ENCODE peak calls at places on chromosomes 6 and 20, in five cellular contexts. Z, K, G, R and B are unnamed samples.
A peak's percentile ranks its signal among the peaks of the same experiment; 100 is the strongest.

GRCh38 chr20:43925215-43925614 is 10.6 kb downstream of the TOX2 start:
- DNase-seq in Z (no peak), R (no peak), G (no peak), K (no peak), B (no peak)

GRCh38 chr6:118810420-118811027 is 83.4 kb upstream of the ASF1A start:
- DNase-seq in Z (no peak), R (no peak), G (no peak), K (no peak), B (no peak)

GRCh38 chr20:8562356-8562755 is 430.3 kb downstream of the PLCB1 start:
- DNase-seq in K (no peak), R (no peak), Z (no peak), G (no peak), B (no peak)

GRCh38 chr6:54198134-54198533 is 86.9 kb downstream of the MLIP start:
- DNase-seq in K (no peak), R (no peak), G (no peak), Z (peak; percentile 37), B (peak; percentile 12)

GRCh38 chr20:52190437-52191131 is 995 bp downstream of the ZFP64 start:
- DNase-seq in R (peak; percentile 49), K (peak; percentile 41), G (no peak), Z (peak; percentile 37), B (peak; percentile 55)

GRCh38 chr20:49690899-49691620 is 22.6 kb downstream of the B4GALT5 start:
- DNase-seq in G (no peak), K (no peak), R (no peak), Z (peak; percentile 73), B (peak; percentile 53)

GRCh38 chr6:92577077-92577719 is 842.2 kb downstream of the EPHA7 start:
- DNase-seq in G (peak; percentile 11), Z (no peak), K (peak; percentile 43), R (no peak), B (peak; percentile 72)

GRCh38 chr20:36703530-36703929 is 42.4 kb downstream of the NDRG3 start:
- DNase-seq in K (no peak), G (no peak), R (no peak), Z (no peak), B (no peak)

GRCh38 chr20:57555457-57556184 is 5.3 kb upstream of the PCK1 start:
- DNase-seq in G (no peak), K (no peak), Z (no peak), R (no peak), B (no peak)

GRCh38 chr20:1215386-1216170 is 10.3 kb upstream of the RAD21L1 start:
- DNase-seq in K (no peak), Z (no peak), R (no peak), G (no peak), B (no peak)

GRCh38 chr6:77180367-77180766 is 282.9 kb downstream of the HTR1B start:
- DNase-seq in G (no peak), K (no peak), R (no peak), Z (no peak), B (no peak)

GRCh38 chr6:26051683-26052310 is 35.4 kb upstream of the HFE start:
- DNase-seq in R (no peak), K (no peak), G (no peak), Z (no peak), B (no peak)

DNA sequence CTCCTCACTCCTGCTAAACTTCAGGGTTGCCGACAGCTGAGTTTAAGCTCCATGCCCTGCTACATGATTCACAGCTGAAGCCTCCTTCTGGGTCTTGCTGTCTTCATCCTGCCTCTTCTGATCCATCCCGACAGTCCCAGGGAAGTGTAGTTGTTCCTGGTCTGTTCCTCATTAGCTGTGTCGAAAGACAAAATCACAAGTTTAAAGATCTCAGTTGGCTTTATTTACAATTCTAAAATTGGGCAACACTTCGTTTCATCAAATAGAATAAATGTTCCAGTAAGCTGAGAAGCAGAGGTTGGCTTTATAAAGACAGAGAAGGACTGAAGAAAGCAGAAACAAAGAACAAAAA is 4.1 kb upstream of the SLC2A10 start:
- DNase-seq in K (no peak), G (no peak), Z (no peak), R (no peak), B (peak; percentile 22)
- H4K91ac ChIP-seq in K (no peak overlapping the region), G (no peak overlapping the region), Z (no peak overlapping the region), R (peak overlapping the region; percentile 22), B (no peak overlapping the region)

GRCh38 chr6:134849920-134850447 is 99.9 kb downstream of the ALDH8A1 start:
- DNase-seq in Z (no peak), G (no peak), K (peak; percentile 29), R (no peak), B (no peak)

GRCh38 chr6:134853111-134854055 is 96.5 kb downstream of the ALDH8A1 start:
- DNase-seq in G (no peak), Z (no peak), R (no peak), K (no peak), B (no peak)

GRCh38 chr6:134850906-134851305 is 99.0 kb downstream of the ALDH8A1 start:
- DNase-seq in R (no peak), Z (no peak), K (peak; percentile 35), G (no peak), B (no peak)

GRCh38 chr6:134848076-134848475 is 101.8 kb downstream of the ALDH8A1 start:
- DNase-seq in Z (no peak), K (no peak), G (no peak), R (no peak), B (no peak)

DNA sequence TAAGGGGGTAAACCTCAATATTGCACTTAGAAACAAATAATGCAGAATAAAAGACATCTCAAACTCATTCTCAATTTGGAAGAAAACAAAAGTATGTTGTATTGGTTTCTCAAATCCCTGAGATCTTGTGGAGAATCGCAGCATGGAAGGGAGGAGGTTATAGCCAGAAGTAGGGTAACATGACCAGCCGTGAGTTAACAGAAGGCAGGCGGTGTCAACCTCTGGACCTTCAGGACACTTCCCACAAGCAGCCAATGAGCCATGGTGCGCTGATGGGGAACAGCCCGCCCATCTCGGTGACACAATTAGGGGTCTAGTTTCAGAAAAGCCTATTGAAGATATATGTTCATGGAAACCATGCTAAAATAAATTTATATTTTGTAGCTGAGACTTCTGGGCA is 98.4 kb downstream of the ALDH8A1 start:
- DNase-seq in K (no peak), R (no peak), Z (no peak), G (no peak), B (no peak)
- H3K4ac ChIP-seq in K (no peak overlapping the region), R (no peak overlapping the region), Z (no peak overlapping the region), G (no peak overlapping the region), B (no peak overlapping the region)

DNA sequence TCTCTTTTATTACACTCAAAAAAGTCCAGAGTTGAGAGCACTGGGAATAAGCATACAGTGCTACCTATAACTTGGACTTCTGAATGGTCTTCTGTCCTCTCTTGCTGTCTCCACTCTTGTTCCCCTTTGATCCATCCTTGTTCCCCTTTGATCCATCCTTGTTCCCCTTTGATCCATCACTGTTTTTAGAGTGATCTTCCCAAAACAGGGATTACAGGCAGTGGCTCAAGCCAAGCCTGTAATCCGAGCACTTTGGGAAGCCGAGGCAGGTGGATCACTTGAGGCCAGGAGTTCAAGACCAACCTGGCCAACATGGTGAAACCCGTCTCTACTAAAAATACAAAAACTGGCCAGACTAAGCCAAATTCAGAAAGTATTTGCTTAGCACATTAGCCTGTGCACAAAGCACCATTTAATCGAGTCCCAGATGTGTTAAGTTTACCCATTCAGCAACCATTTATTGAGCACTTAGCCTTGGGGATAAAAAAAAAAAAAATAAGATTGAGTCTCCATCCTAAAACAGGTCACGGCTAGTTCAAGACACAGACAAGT is 65.0 kb upstream of the NHSL1 start:
- DNase-seq in R (no peak), Z (no peak), K (no peak), G (no peak), B (no peak)
- H2BK12ac ChIP-seq in R (no peak overlapping the region), Z (no peak overlapping the region), K (no peak overlapping the region), G (no peak overlapping the region), B (no peak overlapping the region)

GRCh38 chr6:52286798-52287432 is 2.4 kb upstream of the MCM3 start:
- DNase-seq in R (peak; percentile 64), Z (peak; percentile 71), G (peak; percentile 51), K (peak; percentile 49), B (peak; percentile 79)
- H4K91ac ChIP-seq in R (no peak overlapping the region), Z (peak overlapping the region; percentile 41), G (no peak overlapping the region), K (no peak overlapping the region), B (no peak overlapping the region)

GRCh38 chr6:105896052-105896820 is 189.9 kb upstream of the PRDM1 start:
- DNase-seq in Z (peak; percentile 64), K (no peak), R (no peak), G (no peak), B (no peak)

GRCh38 chr6:105900120-105900937 is 185.8 kb upstream of the PRDM1 start:
- DNase-seq in R (no peak), G (no peak), K (no peak), Z (no peak), B (peak; percentile 89)

GRCh38 chr6:105896821-105897095 is 189.4 kb upstream of the PRDM1 start:
- DNase-seq in G (no peak), K (no peak), Z (no peak), R (no peak), B (no peak)

GRCh38 chr6:105897131-105897530 is 189.0 kb upstream of the PRDM1 start:
- DNase-seq in R (no peak), G (no peak), K (no peak), Z (no peak), B (no peak)

GRCh38 chr6:105898286-105898685 is 187.8 kb upstream of the PRDM1 start:
- DNase-seq in R (no peak), Z (no peak), K (no peak), G (no peak), B (peak; percentile 58)
- H3K4ac ChIP-seq in R (no peak overlapping the region), Z (no peak overlapping the region), K (no peak overlapping the region), G (no peak overlapping the region), B (no peak overlapping the region)

GRCh38 chr6:17220040-17220439 is 61.1 kb upstream of the RBM24 start:
- DNase-seq in K (no peak), Z (no peak), G (no peak), R (no peak), B (no peak)
- H2BK12ac ChIP-seq in K (no peak overlapping the region), Z (no peak overlapping the region), G (no peak overlapping the region), R (no peak overlapping the region), B (no peak overlapping the region)

GRCh38 chr20:35314460-35315198 is 22.4 kb upstream of the FAM83C start:
- DNase-seq in Z (no peak), R (no peak), K (no peak), G (no peak), B (no peak)

GRCh38 chr20:35315199-35316020 is 23.2 kb upstream of the FAM83C start:
- DNase-seq in Z (no peak), K (no peak), R (no peak), G (no peak), B (peak; percentile 41)

GRCh38 chr20:35311409-35311808 is 19.2 kb upstream of the FAM83C start:
- DNase-seq in K (peak; percentile 49), G (no peak), R (no peak), Z (peak; percentile 8), B (no peak)

GRCh38 chr20:35312348-35312747 is 20.1 kb upstream of the FAM83C start:
- DNase-seq in R (no peak), Z (no peak), K (no peak), G (no peak), B (peak; percentile 87)

GRCh38 chr20:35311822-35312221 is 19.6 kb upstream of the FAM83C start:
- DNase-seq in Z (no peak), R (no peak), K (no peak), G (no peak), B (no peak)
- H4K91ac ChIP-seq in Z (no peak overlapping the region), R (no peak overlapping the region), K (no peak overlapping the region), G (no peak overlapping the region), B (no peak overlapping the region)

DNA sequence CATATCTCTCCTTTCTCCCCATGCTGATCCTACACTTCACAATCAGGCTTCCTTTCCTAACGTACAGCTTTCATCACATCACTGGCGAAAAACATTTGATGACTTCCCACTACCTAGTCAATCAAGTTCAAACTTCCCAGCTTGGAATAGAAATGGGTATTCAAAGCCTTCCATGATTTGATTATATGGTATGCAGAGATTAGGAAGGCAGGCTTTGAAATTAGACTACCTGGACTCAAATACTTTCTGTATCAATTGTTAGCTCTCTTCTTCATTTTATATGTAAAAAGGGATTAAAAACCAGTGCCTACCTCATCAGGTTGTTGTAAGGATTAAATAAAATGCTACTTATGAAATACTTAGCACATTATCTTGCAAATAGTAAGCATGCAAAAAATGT is 7.7 kb downstream of the NCOA6 start:
- DNase-seq in G (no peak), K (no peak), R (no peak), Z (peak; percentile 52), B (no peak)
- H3K4ac ChIP-seq in G (no peak overlapping the region), K (no peak overlapping the region), R (no peak overlapping the region), Z (no peak overlapping the region), B (no peak overlapping the region)